ENCODE peak calls at places on chromosomes 13 and 19, in five cellular contexts. One of them, this sample, is unnamed.

GRCh38 chr19:41699231-41699967 is 9.0 kb upstream of the CEACAM5 start:
- DNase-seq in HCT116: no peak
- DNase-seq in left lung: no peak
- DNase-seq in astrocyte: no peak
- DNase-seq in Peyer's patch: no peak
- DNase-seq in this sample: no peak

GRCh38 chr19:13016628-13017305 is 21.5 kb downstream of the NFIX start:
- DNase-seq in Peyer's patch: no peak
- DNase-seq in left lung: no peak
- DNase-seq in astrocyte: no peak
- DNase-seq in HCT116: no peak
- DNase-seq in this sample: no peak

GRCh38 chr13:82661126-82661525 is 1221.1 kb downstream of the SLITRK1 start:
- DNase-seq in astrocyte: no peak
- DNase-seq in HCT116: no peak
- DNase-seq in left lung: no peak
- DNase-seq in Peyer's patch: no peak
- DNase-seq in this sample: no peak

GRCh38 chr13:23570099-23570926 is at the start of gene TNFRSF19:
- DNase-seq in HCT116: no peak
- DNase-seq in Peyer's patch: no peak
- DNase-seq in left lung: no peak
- DNase-seq in astrocyte: peak; percentile 91
- DNase-seq in this sample: peak; percentile 57

GRCh38 chr13:97914537-97914936 is 38.9 kb upstream of the IPO5 start:
- DNase-seq in left lung: no peak
- DNase-seq in astrocyte: peak; percentile 72
- DNase-seq in Peyer's patch: no peak
- DNase-seq in HCT116: no peak
- DNase-seq in this sample: no peak

GRCh38 chr19:50401505-50402450 is 17.0 kb upstream of the SPIB start:
- DNase-seq in astrocyte: no peak
- DNase-seq in left lung: no peak
- DNase-seq in HCT116: no peak
- DNase-seq in Peyer's patch: peak; percentile 44
- DNase-seq in this sample: no peak

GRCh38 chr19:47663911-47664771 is 49.1 kb upstream of the EHD2 start:
- DNase-seq in left lung: peak; percentile 83
- DNase-seq in HCT116: no peak
- DNase-seq in Peyer's patch: peak; percentile 61
- DNase-seq in astrocyte: peak; percentile 99
- DNase-seq in this sample: no peak

GRCh38 chr13:113053376-113053775 is 52.2 kb upstream of the F7 start:
- DNase-seq in Peyer's patch: no peak
- DNase-seq in astrocyte: no peak
- DNase-seq in left lung: no peak
- DNase-seq in HCT116: no peak
- DNase-seq in this sample: no peak

GRCh38 chr13:98397221-98397620 is 179.7 kb downstream of the STK24 start:
- DNase-seq in HCT116: no peak
- DNase-seq in astrocyte: peak; percentile 19
- DNase-seq in left lung: no peak
- DNase-seq in Peyer's patch: no peak
- DNase-seq in this sample: no peak

GRCh38 chr13:101155920-101156319 is 260.4 kb downstream of the NALCN start:
- DNase-seq in astrocyte: no peak
- DNase-seq in HCT116: no peak
- DNase-seq in Peyer's patch: no peak
- DNase-seq in left lung: no peak
- DNase-seq in this sample: no peak

GRCh38 chr13:20288561-20288960 is 56.4 kb upstream of the GJB6 start:
- DNase-seq in HCT116: no peak
- DNase-seq in Peyer's patch: no peak
- DNase-seq in left lung: no peak
- DNase-seq in astrocyte: no peak
- DNase-seq in this sample: no peak

GRCh38 chr13:44735806-44736205 is 159.7 kb upstream of the TSC22D1 start:
- DNase-seq in HCT116: no peak
- DNase-seq in Peyer's patch: no peak
- DNase-seq in astrocyte: no peak
- DNase-seq in left lung: no peak
- DNase-seq in this sample: no peak

GRCh38 chr19:57803265-57803593 is 11.5 kb downstream of the ZNF552 start:
- DNase-seq in HCT116: no peak
- DNase-seq in left lung: no peak
- DNase-seq in Peyer's patch: no peak
- DNase-seq in astrocyte: no peak
- DNase-seq in this sample: no peak

GRCh38 chr13:110801044-110801443 is 87.5 kb downstream of the ING1 start:
- DNase-seq in left lung: no peak
- DNase-seq in Peyer's patch: no peak
- DNase-seq in astrocyte: no peak
- DNase-seq in HCT116: no peak
- DNase-seq in this sample: no peak

GRCh38 chr19:46471116-46471733 is at the start of gene PNMA8A:
- DNase-seq in HCT116: no peak
- DNase-seq in astrocyte: peak; percentile 71
- DNase-seq in Peyer's patch: no peak
- DNase-seq in left lung: peak; percentile 58
- DNase-seq in this sample: peak; percentile 82

GRCh38 chr13:41565221-41565620 is 107.9 kb downstream of the RGCC start:
- DNase-seq in HCT116: no peak
- DNase-seq in left lung: no peak
- DNase-seq in Peyer's patch: no peak
- DNase-seq in astrocyte: peak; percentile 98
- DNase-seq in this sample: no peak

GRCh38 chr19:58455306-58455705 is 3.9 kb downstream of the ZNF324B start:
- DNase-seq in astrocyte: no peak
- DNase-seq in HCT116: no peak
- DNase-seq in left lung: no peak
- DNase-seq in Peyer's patch: no peak
- DNase-seq in this sample: no peak

GRCh38 chr19:2666344-2666994 is 36.0 kb downstream of the GNG7 start:
- DNase-seq in HCT116: no peak
- DNase-seq in Peyer's patch: no peak
- DNase-seq in left lung: no peak
- DNase-seq in astrocyte: no peak
- DNase-seq in this sample: no peak

GRCh38 chr13:23509781-23510543 is 60.2 kb upstream of the TNFRSF19 start:
- DNase-seq in left lung: no peak
- DNase-seq in astrocyte: peak; percentile 98
- DNase-seq in HCT116: no peak
- DNase-seq in Peyer's patch: no peak
- DNase-seq in this sample: no peak

GRCh38 chr13:49859568-49859967 is 67.1 kb upstream of the KPNA3 start:
- DNase-seq in astrocyte: peak; percentile 96
- DNase-seq in Peyer's patch: no peak
- DNase-seq in HCT116: peak; percentile 60
- DNase-seq in left lung: peak; percentile 43
- DNase-seq in this sample: no peak

GRCh38 chr19:33264881-33265445 is 37.4 kb downstream of the CEBPA start:
- DNase-seq in astrocyte: no peak
- DNase-seq in HCT116: no peak
- DNase-seq in left lung: no peak
- DNase-seq in Peyer's patch: no peak
- DNase-seq in this sample: no peak

GRCh38 chr13:20375871-20376270 is 143.8 kb upstream of the GJB6 start:
- DNase-seq in astrocyte: no peak
- DNase-seq in left lung: no peak
- DNase-seq in HCT116: no peak
- DNase-seq in Peyer's patch: no peak
- DNase-seq in this sample: no peak

GRCh38 chr19:2603320-2603719 is 99.2 kb downstream of the GNG7 start:
- DNase-seq in HCT116: no peak
- DNase-seq in Peyer's patch: peak; percentile 51
- DNase-seq in astrocyte: peak; percentile 79
- DNase-seq in left lung: peak; percentile 31
- DNase-seq in this sample: no peak

GRCh38 chr13:87498681-87499080 is 172.5 kb upstream of the SLITRK5 start:
- DNase-seq in left lung: no peak
- DNase-seq in HCT116: no peak
- DNase-seq in Peyer's patch: no peak
- DNase-seq in astrocyte: peak; percentile 13
- DNase-seq in this sample: peak; percentile 35

GRCh38 chr13:85728831-85729230 is 70.4 kb downstream of the SLITRK6 start:
- DNase-seq in HCT116: no peak
- DNase-seq in left lung: no peak
- DNase-seq in astrocyte: peak; percentile 3
- DNase-seq in Peyer's patch: no peak
- DNase-seq in this sample: no peak

DNA sequence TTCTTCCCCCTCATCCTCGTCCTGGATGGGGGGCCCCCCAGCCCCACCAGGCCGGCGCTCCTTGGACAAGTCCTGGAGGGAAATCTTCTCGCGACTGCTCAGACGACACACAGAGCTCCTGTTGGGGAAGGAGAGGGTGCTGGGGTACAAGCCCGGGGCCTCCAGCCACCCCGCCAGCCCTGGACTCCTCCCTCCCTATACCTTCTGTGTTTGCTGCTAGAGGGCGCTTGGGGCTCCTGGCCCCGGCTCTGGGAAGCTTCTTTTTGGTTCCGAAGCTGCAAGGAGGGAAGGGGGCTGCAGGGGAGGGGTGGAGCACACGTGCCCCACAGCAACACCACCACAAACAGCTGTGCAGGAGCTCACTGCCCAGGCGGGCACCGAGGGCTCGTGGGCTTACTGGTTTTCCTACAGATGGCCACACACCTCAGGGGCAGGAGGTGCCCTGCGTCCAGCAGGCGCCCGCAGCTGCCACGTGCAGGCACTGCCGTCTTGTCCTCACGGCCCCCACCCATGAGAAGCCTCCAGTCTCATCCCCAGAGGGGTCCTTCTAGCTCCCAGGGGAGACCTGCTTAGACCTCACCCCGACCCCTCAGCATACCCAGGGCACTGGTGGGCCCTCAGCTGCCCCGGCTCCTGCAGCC is 20.5 kb downstream of the EPS8L1 start:
- DNase-seq in astrocyte: no peak
- DNase-seq in HCT116: no peak
- DNase-seq in left lung: no peak
- DNase-seq in Peyer's patch: peak; percentile 39
- DNase-seq in this sample: no peak
- TF ChIP-seq CTCF in astrocyte: no peak
- TF ChIP-seq CTCF in HCT116: no peak
- TF ChIP-seq CTCF in left lung: no peak
- TF ChIP-seq CTCF in Peyer's patch: no peak
- TF ChIP-seq CTCF in this sample: no peak

GRCh38 chr19:18174983-18175382 is 1.4 kb downstream of the IFI30 start:
- DNase-seq in astrocyte: no peak
- DNase-seq in Peyer's patch: no peak
- DNase-seq in HCT116: no peak
- DNase-seq in left lung: no peak
- DNase-seq in this sample: no peak

GRCh38 chr19:18172331-18173053 is 1.1 kb upstream of the IFI30 start:
- DNase-seq in Peyer's patch: no peak
- DNase-seq in astrocyte: no peak
- DNase-seq in left lung: no peak
- DNase-seq in HCT116: no peak
- DNase-seq in this sample: no peak

GRCh38 chr19:18173054-18173571 is 500 bp upstream of the IFI30 start:
- DNase-seq in astrocyte: no peak
- DNase-seq in Peyer's patch: no peak
- DNase-seq in HCT116: no peak
- DNase-seq in left lung: peak; percentile 90
- DNase-seq in this sample: no peak

GRCh38 chr19:18171605-18172327 is 1.8 kb upstream of the IFI30 start:
- DNase-seq in Peyer's patch: no peak
- DNase-seq in left lung: no peak
- DNase-seq in HCT116: no peak
- DNase-seq in astrocyte: no peak
- DNase-seq in this sample: no peak

DNA sequence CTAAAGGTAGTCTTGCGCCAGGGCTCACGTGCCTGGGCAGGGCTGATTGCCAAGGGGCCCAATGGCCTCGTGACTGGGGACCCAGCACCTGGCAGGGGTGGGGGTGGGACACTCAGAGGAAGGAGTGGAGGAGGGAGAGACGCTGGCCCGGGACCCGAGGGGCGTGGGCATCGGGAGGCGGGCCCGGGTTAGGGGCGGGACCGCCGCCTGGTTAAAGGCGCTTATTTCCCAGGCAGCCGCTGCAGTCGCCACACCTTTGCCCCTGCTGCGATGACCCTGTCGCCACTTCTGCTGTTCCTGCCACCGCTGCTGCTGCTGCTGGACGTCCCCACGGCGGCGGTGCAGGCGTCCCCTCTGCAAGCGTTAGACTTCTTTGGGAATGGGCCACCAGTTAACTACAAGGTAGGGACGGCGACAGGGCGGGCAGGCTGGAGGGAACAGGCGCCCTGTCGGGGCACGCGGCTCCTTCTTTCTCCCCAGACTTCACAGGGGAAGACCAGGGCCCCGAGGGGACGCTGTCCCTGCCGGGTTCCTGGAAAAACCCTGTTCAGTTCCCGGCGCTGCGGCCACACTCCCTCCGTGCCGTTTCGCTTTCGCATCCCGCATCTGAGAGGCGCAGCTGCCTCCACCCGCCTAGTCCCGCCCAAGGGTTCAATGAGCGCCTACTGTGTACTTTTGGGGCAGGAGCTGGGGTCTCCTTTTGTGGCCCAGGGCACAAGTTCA is at the start of gene IFI30:
- DNase-seq in Peyer's patch: peak; percentile 86
- DNase-seq in left lung: peak; percentile 93
- DNase-seq in astrocyte: no peak
- DNase-seq in HCT116: no peak
- DNase-seq in this sample: no peak
- TF ChIP-seq CTCF in Peyer's patch: no peak
- TF ChIP-seq CTCF in left lung: no peak
- TF ChIP-seq CTCF in astrocyte: no peak
- TF ChIP-seq CTCF in HCT116: no peak
- TF ChIP-seq CTCF in this sample: no peak

DNA sequence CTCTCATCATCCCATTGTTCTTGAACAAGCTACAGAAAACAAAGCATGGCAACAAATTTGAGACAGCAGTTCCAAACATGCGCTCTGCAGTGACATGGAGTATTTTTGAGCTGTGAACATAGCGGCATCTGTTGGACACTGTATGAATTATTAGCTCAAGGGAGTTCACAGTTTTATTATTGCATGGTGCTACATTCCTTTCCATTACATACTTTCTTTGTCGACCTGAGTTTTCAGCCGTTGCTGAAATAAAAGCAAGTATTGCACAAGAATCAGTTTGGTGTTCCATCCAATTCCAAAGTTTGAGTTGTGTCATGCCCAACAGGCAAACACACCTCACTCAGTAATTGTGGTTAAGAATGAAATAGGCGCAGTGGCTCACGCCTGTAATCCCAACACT is 30.1 kb upstream of the METTL21C start:
- DNase-seq in Peyer's patch: no peak
- DNase-seq in astrocyte: peak; percentile 3
- DNase-seq in left lung: no peak
- DNase-seq in HCT116: no peak
- DNase-seq in this sample: no peak
- TF ChIP-seq CTCF in Peyer's patch: no peak
- TF ChIP-seq CTCF in astrocyte: peak; percentile 36
- TF ChIP-seq CTCF in left lung: peak; percentile 16
- TF ChIP-seq CTCF in HCT116: peak; percentile 51
- TF ChIP-seq CTCF in this sample: no peak

GRCh38 chr19:30227661-30228112 is 144.5 kb upstream of the ZNF536 start:
- DNase-seq in Peyer's patch: peak; percentile 68
- DNase-seq in astrocyte: peak; percentile 12
- DNase-seq in HCT116: peak; percentile 13
- DNase-seq in left lung: peak; percentile 43
- DNase-seq in this sample: peak; percentile 79
- TF ChIP-seq CTCF in Peyer's patch: peak; percentile 12
- TF ChIP-seq CTCF in astrocyte: no peak
- TF ChIP-seq CTCF in HCT116: peak; percentile 10
- TF ChIP-seq CTCF in left lung: peak; percentile 48
- TF ChIP-seq CTCF in this sample: peak; percentile 70

GRCh38 chr13:96229356-96229755 is 139.4 kb downstream of the HS6ST3 start:
- DNase-seq in astrocyte: no peak
- DNase-seq in Peyer's patch: no peak
- DNase-seq in HCT116: peak; percentile 48
- DNase-seq in left lung: no peak
- DNase-seq in this sample: no peak
- TF ChIP-seq CTCF in astrocyte: peak; percentile 9
- TF ChIP-seq CTCF in Peyer's patch: no peak
- TF ChIP-seq CTCF in HCT116: no peak
- TF ChIP-seq CTCF in left lung: peak; percentile 29
- TF ChIP-seq CTCF in this sample: peak; percentile 58